ENCODE peak calls at places on chromosomes 5 and 9, in nine cellular contexts. H is GM06990, Y is endothelial cell, R is HCT116, W is astrocyte of the spinal cord, Z is B cell, Q is AG09319, J is cardiac muscle cell, P is cardiac fibroblast. B is an unnamed sample.

GRCh38 chr9:26142201-26142600 is 464.0 kb upstream of the TUSC1 start:
- DNase-seq in H (no peak), Y (no peak), R (no peak), W (no peak), Z (no peak), Q (no peak), J (peak), P (no peak), B (no peak)

GRCh38 chr5:98839469-98840383 is 66.3 kb downstream of the RGMB start:
- DNase-seq in H (no peak), Y (no peak), R (no peak), W (no peak), Z (peak), Q (no peak), J (peak), P (peak), B (no peak)

GRCh38 chr9:129887210-129888084 is 52.2 kb downstream of the USP20 start:
- DNase-seq in H (no peak), Y (no peak), R (no peak), W (peak), Z (no peak), Q (no peak), J (peak), P (peak), B (no peak)

GRCh38 chr5:159616967-159617366 is 286.7 kb upstream of the IL12B start:
- DNase-seq in H (no peak), Y (no peak), R (no peak), W (peak), Z (no peak), Q (peak), J (peak), P (peak), B (no peak)

GRCh38 chr9:132973713-132974112 is 4.8 kb upstream of the GFI1B start:
- DNase-seq in H (no peak), Y (no peak), R (peak), W (no peak), Z (no peak), Q (no peak), J (peak), P (peak), B (no peak)

GRCh38 chr5:52920929-52921328 is 68.2 kb upstream of the ITGA2 start:
- DNase-seq in H (no peak), Y (no peak), R (no peak), W (peak), Z (no peak), Q (no peak), J (peak), P (peak), B (no peak)

GRCh38 chr5:168978015-168978414 is 322.9 kb downstream of the SLIT3 start:
- DNase-seq in H (no peak), Y (no peak), R (no peak), W (peak), Z (no peak), Q (peak), J (peak), P (peak), B (no peak)

GRCh38 chr5:64100203-64100602 is 65.4 kb upstream of the RNF180 start:
- DNase-seq in H (no peak), Y (no peak), R (no peak), W (no peak), Z (no peak), Q (no peak), J (no peak), P (no peak), B (no peak)

GRCh38 chr9:124145903-124146575 is 111.7 kb upstream of the NEK6 start:
- DNase-seq in H (no peak), Y (no peak), R (no peak), W (no peak), Z (no peak), Q (no peak), J (no peak), P (peak), B (no peak)

GRCh38 chr9:75299324-75299723 is 211.0 kb downstream of the OSTF1 start:
- DNase-seq in H (no peak), Y (no peak), R (no peak), W (no peak), Z (no peak), Q (no peak), J (no peak), P (no peak), B (no peak)

GRCh38 chr5:82365744-82366228 is 87.6 kb upstream of the RPS23 start:
- DNase-seq in H (no peak), Y (no peak), R (peak), W (peak), Z (no peak), Q (no peak), J (peak), P (peak), B (no peak)

GRCh38 chr9:34590376-34591090 is 1.0 kb upstream of the CNTFR start:
- DNase-seq in H (peak), Y (no peak), R (no peak), W (no peak), Z (peak), Q (no peak), J (no peak), P (peak), B (no peak)

GRCh38 chr9:20770947-20771346 is 86.9 kb downstream of the FOCAD start:
- DNase-seq in H (no peak), Y (no peak), R (no peak), W (no peak), Z (no peak), Q (no peak), J (no peak), P (no peak), B (no peak)

GRCh38 chr9:112144807-112145206 is 30.3 kb downstream of the SUSD1 start:
- DNase-seq in H (no peak), Y (no peak), R (no peak), W (no peak), Z (no peak), Q (no peak), J (no peak), P (no peak), B (no peak)

GRCh38 chr5:127042593-127042992 is 12.2 kb upstream of the MARCHF3 start:
- DNase-seq in H (no peak), Y (no peak), R (no peak), W (peak), Z (no peak), Q (no peak), J (peak), P (peak), B (no peak)

GRCh38 chr5:109689740-109690455 is at the start of gene MAN2A1:
- DNase-seq in H (peak), Y (peak), R (peak), W (peak), Z (peak), Q (peak), J (peak), P (peak), B (no peak)

GRCh38 chr9:89386797-89387196 is 68.5 kb downstream of the SECISBP2 start:
- DNase-seq in H (no peak), Y (no peak), R (no peak), W (no peak), Z (no peak), Q (no peak), J (no peak), P (no peak), B (no peak)

GRCh38 chr9:136697146-136697820 is 10.0 kb upstream of the AGPAT2 start:
- DNase-seq in H (no peak), Y (no peak), R (no peak), W (no peak), Z (no peak), Q (no peak), J (no peak), P (peak), B (no peak)

GRCh38 chr9:111516061-111516465 is 8.9 kb upstream of the ZNF483 start:
- DNase-seq in H (peak), Y (no peak), R (no peak), W (no peak), Z (no peak), Q (no peak), J (peak), P (peak), B (peak)

GRCh38 chr5:110345623-110346022 is 380.8 kb downstream of the TMEM232 start:
- DNase-seq in H (no peak), Y (no peak), R (no peak), W (no peak), Z (no peak), Q (no peak), J (no peak), P (no peak), B (no peak)

GRCh38 chr5:160938532-160938931 is 86.5 kb upstream of the ATP10B start:
- DNase-seq in H (no peak), Y (no peak), R (no peak), W (no peak), Z (no peak), Q (no peak), J (no peak), P (peak), B (no peak)

GRCh38 chr5:149581192-149581861 is at the start of gene ARHGEF37:
- DNase-seq in H (peak), Y (peak), R (peak), W (peak), Z (peak), Q (no peak), J (peak), P (peak), B (no peak)

GRCh38 chr9:93929231-93929630 is 25.9 kb downstream of the BARX1 start:
- DNase-seq in H (no peak), Y (no peak), R (no peak), W (no peak), Z (no peak), Q (no peak), J (no peak), P (no peak), B (no peak)

GRCh38 chr5:149060325-149060724 is 2.5 kb downstream of the SH3TC2 start:
- DNase-seq in H (no peak), Y (no peak), R (no peak), W (peak), Z (no peak), Q (no peak), J (peak), P (peak), B (no peak)

GRCh38 chr9:134407123-134407779 is 81.0 kb downstream of the RXRA start:
- DNase-seq in H (peak), Y (peak), R (peak), W (peak), Z (peak), Q (peak), J (peak), P (peak), B (peak)

GRCh38 chr9:134410078-134410834 is 84.0 kb downstream of the RXRA start:
- DNase-seq in H (no peak), Y (no peak), R (no peak), W (no peak), Z (no peak), Q (no peak), J (no peak), P (no peak), B (no peak)

GRCh38 chr9:134406366-134407122 is 80.3 kb downstream of the RXRA start:
- DNase-seq in H (no peak), Y (no peak), R (no peak), W (no peak), Z (no peak), Q (no peak), J (no peak), P (peak), B (no peak)

GRCh38 chr9:134408939-134409737 is 82.9 kb downstream of the RXRA start:
- DNase-seq in H (no peak), Y (no peak), R (no peak), W (no peak), Z (no peak), Q (no peak), J (no peak), P (no peak), B (no peak)

GRCh38 chr9:134408389-134408788 is 82.1 kb downstream of the RXRA start:
- DNase-seq in H (no peak), Y (no peak), R (no peak), W (no peak), Z (no peak), Q (no peak), J (no peak), P (no peak), B (no peak)
- TF ChIP-seq CTCF in H (no peak), Y (no peak), R (no peak), W (no peak), Z (no peak), Q (no peak), J (no peak), P (no peak), B (no peak)

DNA sequence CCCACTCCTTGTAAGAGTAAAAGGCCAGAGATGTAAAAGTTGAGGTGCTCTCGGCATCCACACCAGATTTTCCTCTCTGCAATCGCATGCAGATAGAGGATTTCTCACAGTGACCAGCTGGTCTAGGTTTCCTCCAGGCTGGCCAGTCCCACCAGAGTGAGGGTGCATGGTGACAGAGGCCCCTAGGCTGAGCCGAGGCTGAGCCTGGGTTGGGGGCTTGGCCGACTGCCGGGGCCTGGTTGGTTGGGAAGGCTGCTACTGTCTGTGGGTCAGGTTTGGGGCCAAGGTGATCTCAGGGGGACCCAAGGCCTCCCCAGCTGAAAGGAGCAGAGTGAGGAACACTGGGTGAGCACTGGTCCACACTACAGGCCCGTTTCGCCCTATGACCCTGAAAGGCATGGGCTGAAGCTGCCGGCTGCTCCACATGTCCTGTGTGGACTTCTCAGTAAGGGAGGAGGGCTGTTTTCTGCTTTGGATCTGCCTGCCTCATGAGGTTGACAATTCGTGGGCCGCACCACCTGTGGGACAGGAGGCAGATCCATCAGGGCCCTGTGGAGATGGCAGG is 400.8 kb upstream of the IRX4 start:
- DNase-seq in H (no peak), Y (no peak), R (no peak), W (no peak), Z (no peak), Q (no peak), J (no peak), P (no peak), B (no peak)
- TF ChIP-seq CTCF in H (no peak), Y (no peak), R (no peak), W (no peak), Z (no peak), Q (no peak), J (no peak), P (no peak), B (no peak)

DNA sequence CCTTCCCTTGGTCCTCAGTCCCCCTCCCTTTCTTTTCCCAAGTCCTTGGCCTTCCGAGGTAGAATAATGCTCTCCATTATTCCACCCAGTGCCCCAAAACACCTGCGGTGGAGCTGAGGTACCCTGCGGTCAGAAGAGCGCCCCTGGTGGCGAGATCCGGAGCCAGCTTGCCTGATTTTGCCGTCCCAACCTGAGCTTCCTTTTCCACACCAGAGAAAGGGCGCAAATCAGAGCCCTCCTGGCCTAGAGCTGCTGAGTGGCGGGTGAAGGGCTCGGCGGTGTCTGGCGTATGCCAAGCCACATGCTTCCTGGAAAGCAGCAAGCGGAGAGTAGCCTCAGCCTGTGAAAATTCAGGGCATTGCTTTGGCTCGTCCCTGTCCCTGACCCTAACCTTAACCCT is 21.1 kb upstream of the CARTPT start:
- DNase-seq in H (no peak), Y (no peak), R (no peak), W (no peak), Z (no peak), Q (no peak), J (no peak), P (no peak), B (no peak)
- TF ChIP-seq CTCF in H (peak), Y (peak), R (no peak), W (peak), Z (no peak), Q (peak), J (peak), P (peak), B (peak)

DNA sequence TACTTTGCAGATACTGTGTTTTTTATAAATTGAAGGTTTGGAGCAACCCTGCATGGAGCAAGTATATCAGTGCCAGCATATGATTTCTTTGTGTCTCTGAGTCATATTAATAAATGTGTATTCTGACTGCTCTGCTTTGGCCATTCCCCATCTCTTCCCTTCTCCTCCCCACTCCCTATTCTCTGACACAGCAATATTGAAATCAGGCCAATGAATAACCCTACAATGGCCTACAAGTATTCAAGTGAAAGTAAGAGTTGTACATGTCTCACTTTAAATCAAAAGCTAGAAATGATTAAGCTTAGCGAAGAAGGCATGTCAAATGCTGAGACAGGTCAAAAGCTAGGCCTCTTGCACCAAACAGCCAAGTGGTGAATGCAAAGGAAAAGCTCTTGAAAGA is 82.2 kb upstream of the TLX3 start:
- DNase-seq in H (no peak), Y (no peak), R (no peak), W (no peak), Z (no peak), Q (no peak), J (no peak), P (peak), B (no peak)
- TF ChIP-seq CTCF in H (no peak), Y (no peak), R (no peak), W (no peak), Z (no peak), Q (no peak), J (no peak), P (no peak), B (no peak)